ENCODE peak calls at places on chromosome 14, in five cellular contexts. L is posterior cingulate gyrus; H is CD8-positive, alpha-beta memory T cell; I is foreskin keratinocyte; C is nucleus accumbens. S is an unnamed sample.

GRCh38 chr14:59771577-59771976 is 99.0 kb downstream of the RTN1 start:
- DNase-seq in H (no peak), L (no peak), C (no peak), I (peak; percentile 11), S (no peak)

GRCh38 chr14:67533754-67534085 is 630 bp downstream of the PLEKHH1 start:
- DNase-seq in I (no peak), L (no peak), H (no peak), C (no peak), S (no peak)

GRCh38 chr14:55339770-55340169 is 68.5 kb downstream of the FBXO34 start:
- DNase-seq in H (no peak), C (no peak), I (peak; percentile 29), L (no peak), S (no peak)

GRCh38 chr14:89349196-89350008 is 67.6 kb downstream of the FOXN3 start:
- DNase-seq in L (peak; percentile 95), H (peak; percentile 13), I (no peak), C (peak; percentile 56), S (peak; percentile 79)

GRCh38 chr14:22838631-22839041 is 2.3 kb downstream of the MMP14 start:
- DNase-seq in C (no peak), L (no peak), H (no peak), I (peak; percentile 61), S (no peak)

GRCh38 chr14:55206175-55206574 is 14.8 kb upstream of the DLGAP5 start:
- DNase-seq in C (no peak), H (no peak), L (no peak), I (no peak), S (no peak)

GRCh38 chr14:53304726-53305381 is 151.7 kb upstream of the DDHD1 start:
- DNase-seq in I (no peak), L (no peak), C (peak; percentile 19), H (no peak), S (peak; percentile 29)

GRCh38 chr14:68675233-68675577 is 117.7 kb downstream of the ZFP36L1 start:
- DNase-seq in L (no peak), H (no peak), C (no peak), I (peak; percentile 82), S (no peak)

GRCh38 chr14:95515080-95515489 is 1.4 kb downstream of the SYNE3 start:
- DNase-seq in C (no peak), H (no peak), L (no peak), I (no peak), S (no peak)

GRCh38 chr14:69822456-69822855 is 25.4 kb upstream of the SLC10A1 start:
- DNase-seq in I (peak; percentile 62), H (no peak), L (no peak), C (no peak), S (no peak)

GRCh38 chr14:71141701-71142374 is 234.6 kb downstream of the PCNX1 start:
- DNase-seq in C (no peak), H (no peak), L (no peak), I (no peak), S (no peak)

GRCh38 chr14:100203962-100204834 is 34.7 kb upstream of the YY1 start:
- DNase-seq in H (no peak), L (no peak), I (peak; percentile 72), C (no peak), S (no peak)

GRCh38 chr14:104404922-104405321 is 174.6 kb upstream of the C14orf180 start:
- DNase-seq in I (no peak), C (no peak), L (no peak), H (no peak), S (no peak)

GRCh38 chr14:58488550-58488949 is 61.0 kb downstream of the KIAA0586 start:
- DNase-seq in I (peak; percentile 37), H (no peak), C (no peak), L (no peak), S (no peak)

GRCh38 chr14:35380794-35381193 is 23.8 kb downstream of the NFKBIA start:
- DNase-seq in H (no peak), I (no peak), C (no peak), L (no peak), S (no peak)

GRCh38 chr14:91246051-91246852 is 1.7 kb upstream of the GPR68 start:
- DNase-seq in I (no peak), L (no peak), C (no peak), H (peak; percentile 83), S (no peak)

GRCh38 chr14:92532490-92533163 is 19.0 kb downstream of the RIN3 start:
- DNase-seq in I (no peak), L (no peak), C (no peak), H (no peak), S (no peak)

GRCh38 chr14:74638066-74638465 is 26.0 kb upstream of the LTBP2 start:
- DNase-seq in C (no peak), L (peak; percentile 18), H (no peak), I (no peak), S (no peak)

GRCh38 chr14:57833304-57833703 is 32.6 kb downstream of the SLC35F4 start:
- DNase-seq in L (no peak), C (no peak), I (peak; percentile 97), H (no peak), S (no peak)

GRCh38 chr14:36271939-36272907 is 48.2 kb downstream of the MBIP start:
- DNase-seq in C (no peak), I (peak; percentile 56), L (peak; percentile 83), H (no peak), S (peak; percentile 15)

S was measured in hypothalamus.